ENCODE peak calls at places on chromosomes 13 and 19, in four cellular contexts. A, G, K and U are unnamed samples. For H3K4me1, the result is how much of the 10 kb centered on the place peaks cover.

GRCh38 chr13:95073826-95074345 is 227.4 kb downstream of the ABCC4 start:
- DNase-seq in A (no peak), G (no peak), K (no peak), U (no peak)

GRCh38 chr13:37295046-37295445 is 189.6 kb upstream of the CSNK1A1L start:
- DNase-seq in A (no peak), G (no peak), K (no peak), U (no peak)

GRCh38 chr13:31543190-31543589 is 196.1 kb upstream of the RXFP2 start:
- DNase-seq in A (no peak), G (no peak), K (no peak), U (no peak)

GRCh38 chr19:38543807-38544568 is 73.8 kb downstream of the MAP4K1 start:
- DNase-seq in A (no peak), G (peak), K (peak), U (peak)

GRCh38 chr13:19794552-19795143 is 11.9 kb upstream of the PSPC1 start:
- DNase-seq in A (no peak), G (no peak), K (peak), U (no peak)

GRCh38 chr13:45194081-45194939 is 6.5 kb downstream of the KCTD4 start:
- DNase-seq in A (peak), G (peak), K (peak), U (peak)

GRCh38 chr13:26280295-26280694 is 26.4 kb downstream of the CDK8 start:
- DNase-seq in A (no peak), G (peak), K (no peak), U (no peak)

GRCh38 chr13:69644447-69644846 is 463.2 kb upstream of the ATXN8OS start:
- DNase-seq in A (no peak), G (no peak), K (no peak), U (no peak)

GRCh38 chr19:45179063-45179847 is 671 bp downstream of the BLOC1S3 start:
- DNase-seq in A (peak), G (peak), K (peak), U (peak)

GRCh38 chr19:31232220-31232619 is 117.0 kb downstream of the TSHZ3 start:
- DNase-seq in A (peak), G (peak), K (no peak), U (no peak)

GRCh38 chr19:28314771-28315170 is 898.2 kb downstream of the UQCRFS1 start:
- DNase-seq in A (no peak), G (no peak), K (no peak), U (no peak)

GRCh38 chr13:22235285-22235949 is 564.5 kb downstream of the FGF9 start:
- DNase-seq in A (peak), G (peak), K (peak), U (no peak)

GRCh38 chr19:48963371-48964204 is 1.5 kb upstream of the FTL start:
- DNase-seq in A (peak), G (peak), K (peak), U (peak)

GRCh38 chr13:44715287-44716224 is 139.4 kb upstream of the TSC22D1 start:
- DNase-seq in A (no peak), G (no peak), K (no peak), U (no peak)

GRCh38 chr19:51688665-51689571 is 4.2 kb upstream of the SPACA6 start:
- DNase-seq in A (peak), G (peak), K (peak), U (peak)

GRCh38 chr13:44819245-44819644 is 170.0 kb downstream of the NUFIP1 start:
- DNase-seq in A (no peak), G (peak), K (peak), U (no peak)

GRCh38 chr19:9008667-9009066 is 1.5 kb downstream of the MUC16 start:
- DNase-seq in A (peak), G (no peak), K (no peak), U (no peak)

GRCh38 chr13:59111711-59112110 is 1052.0 kb downstream of the DIAPH3 start:
- DNase-seq in A (no peak), G (peak), K (no peak), U (peak)

GRCh38 chr13:20057214-20057613 is 98.7 kb downstream of the ZMYM2 start:
- DNase-seq in A (no peak), G (no peak), K (no peak), U (no peak)

GRCh38 chr13:93559718-93560117 is 333.1 kb downstream of the GPC6 start:
- DNase-seq in A (no peak), G (peak), K (no peak), U (peak)

GRCh38 chr13:41306271-41307150 is 4.6 kb upstream of the NAA16 start:
- DNase-seq in A (no peak), G (peak), K (no peak), U (peak)

GRCh38 chr13:29713841-29714240 is 118.4 kb upstream of the SLC7A1 start:
- DNase-seq in A (no peak), G (peak), K (no peak), U (peak)

DNA sequence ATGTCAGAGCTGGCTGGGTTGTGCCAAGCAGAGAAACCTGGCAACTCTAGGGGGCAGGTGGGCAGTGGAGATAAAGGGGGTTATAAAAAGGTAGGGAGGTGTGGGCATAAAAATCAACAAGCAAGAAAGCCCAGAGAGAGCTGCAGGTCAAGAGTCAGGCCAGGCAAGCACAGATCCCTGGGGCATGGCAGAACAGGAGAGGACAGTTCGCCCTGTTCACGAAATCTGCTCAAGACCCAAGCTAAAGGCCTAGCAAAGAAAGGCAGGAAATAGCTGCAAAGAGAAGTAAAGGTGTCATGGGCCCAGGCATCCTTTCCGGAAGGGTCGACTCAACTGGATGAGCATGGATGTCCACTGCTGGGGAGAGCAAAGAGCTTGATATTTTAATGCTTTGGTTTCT is 3.4 kb downstream of the MBNL2 start:
- DNase-seq in A (no peak), G (no peak), K (no peak), U (no peak)
- H3K4me1 ChIP-seq in A (under half), G (under half), K (under half), U (under half)

GRCh38 chr19:19490247-19490968 is 24.9 kb downstream of the TSSK6 start:
- DNase-seq in A (peak), G (peak), K (peak), U (peak)
- H3K4me1 ChIP-seq in A (under half), G (under half), K (under half), U (under half)

DNA sequence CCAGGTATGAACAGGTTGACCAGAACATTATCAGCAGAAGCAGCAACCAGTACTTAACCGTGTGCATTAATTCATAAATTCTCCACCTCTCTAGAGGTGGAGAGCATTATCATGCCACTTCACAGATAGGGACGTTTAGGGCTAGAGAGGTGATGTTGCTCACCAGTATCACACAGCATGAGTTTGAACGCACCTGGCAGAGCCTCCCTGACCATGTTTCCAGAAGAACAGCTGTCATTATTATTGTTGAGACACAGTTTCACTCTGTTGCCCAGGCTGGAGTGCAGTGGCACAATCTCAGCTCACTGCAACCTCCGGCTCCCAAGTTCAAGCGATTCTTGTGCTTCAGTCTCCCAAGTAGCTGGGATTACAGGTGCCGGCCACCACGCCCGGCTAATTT is 6.8 kb downstream of the KANK2 start:
- DNase-seq in A (no peak), G (no peak), K (no peak), U (no peak)
- H3K4me1 ChIP-seq in A (under half), G (under half), K (under half), U (under half)

GRCh38 chr19:46201413-46202310 is 27.9 kb upstream of the IGFL1 start:
- DNase-seq in A (no peak), G (no peak), K (no peak), U (no peak)
- H3K4me1 ChIP-seq in A (under half), G (under half), K (under half), U (under half)

DNA sequence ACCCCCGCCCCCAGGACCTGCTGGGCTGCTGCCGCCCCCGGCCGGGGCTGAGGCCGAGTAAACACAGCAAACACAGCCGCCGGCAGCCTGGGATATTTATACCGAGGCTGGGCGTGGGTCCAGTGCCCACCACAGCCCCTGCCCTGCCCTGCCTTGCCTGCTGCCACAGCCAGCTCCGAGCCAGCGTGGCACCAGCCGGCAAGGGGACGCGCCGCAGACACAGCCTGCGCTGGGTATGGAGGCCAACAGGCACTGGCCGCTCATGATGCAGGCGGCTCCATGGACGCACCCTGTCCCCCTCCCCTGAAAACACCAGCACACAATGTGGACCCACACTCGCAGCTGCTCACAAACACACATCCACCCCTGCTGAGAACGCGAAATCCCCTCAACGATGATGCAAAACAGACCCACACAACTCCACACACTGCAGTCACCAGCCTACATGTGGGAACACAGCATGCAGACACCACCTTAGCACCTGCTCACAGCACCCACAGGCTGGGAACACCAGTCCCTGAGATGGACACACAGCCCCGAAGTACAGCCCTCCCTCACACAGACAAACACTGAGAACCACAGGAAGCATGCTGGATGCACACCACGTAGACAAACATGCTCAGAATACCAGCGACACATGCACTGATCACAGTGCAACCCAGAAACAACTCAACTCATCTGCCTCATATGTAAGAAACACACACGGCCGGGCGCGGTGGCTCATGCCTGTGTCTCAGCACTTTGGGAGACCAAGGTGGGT is 16.2 kb downstream of the CCDC97 start:
- DNase-seq in A (no peak), G (peak), K (peak), U (no peak)
- H3K4me1 ChIP-seq in A (under half), G (half or more), K (half or more), U (under half)

DNA sequence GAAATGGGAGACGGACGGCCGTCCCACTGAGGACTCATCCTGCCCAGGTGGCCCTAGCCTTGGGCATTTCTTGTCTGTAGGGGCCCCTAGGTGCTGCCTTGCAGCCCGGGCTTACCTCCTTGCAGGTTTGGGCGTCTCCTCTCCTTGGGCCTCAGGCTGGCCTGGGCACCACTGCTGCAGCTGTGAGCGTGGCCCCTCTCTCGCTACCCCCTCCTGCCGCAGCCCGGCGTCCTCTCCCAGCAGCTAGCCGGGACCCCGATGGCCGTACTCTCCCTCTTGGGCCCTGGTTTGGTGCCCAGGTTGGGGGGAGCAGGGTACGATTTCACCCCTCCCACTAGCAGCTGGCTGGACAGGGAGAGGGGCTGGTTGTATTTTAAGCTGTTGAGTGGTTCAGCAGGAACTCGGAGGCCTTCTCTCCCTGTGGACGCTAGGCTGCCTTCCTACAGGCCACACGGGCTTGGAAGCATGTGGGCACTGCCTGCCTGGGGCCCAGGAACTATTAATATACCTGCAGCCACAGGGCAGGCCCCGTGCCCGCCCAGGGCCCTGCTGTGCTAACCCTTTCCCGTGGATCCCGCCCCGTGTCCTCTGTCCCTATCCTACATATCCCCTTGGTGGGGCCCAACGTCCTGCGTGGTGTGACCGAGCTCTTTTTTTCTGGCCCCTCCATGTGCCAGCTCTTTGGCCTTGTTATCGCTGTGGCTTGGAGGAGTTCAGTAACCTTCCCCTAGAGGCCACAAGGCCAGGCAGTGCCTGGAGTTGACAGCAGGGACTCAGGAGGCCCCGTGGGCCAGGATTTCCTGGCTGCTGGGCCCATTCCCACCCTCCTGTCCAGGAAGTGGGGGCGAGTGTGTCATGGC is 11.7 kb downstream of the NDUFB7 start:
- DNase-seq in A (no peak), G (no peak), K (no peak), U (no peak)
- H3K4me1 ChIP-seq in A (under half), G (under half), K (under half), U (under half)

GRCh38 chr13:104021806-104022397 is 955.7 kb upstream of the SLC10A2 start:
- DNase-seq in A (no peak), G (no peak), K (no peak), U (no peak)
- H3K4me1 ChIP-seq in A (under half), G (under half), K (under half), U (under half)

GRCh38 chr19:55117063-55117635 is 288 bp downstream of the PPP1R12C start:
- DNase-seq in A (no peak), G (no peak), K (no peak), U (no peak)
- H3K4me1 ChIP-seq in A (under half), G (under half), K (under half), U (under half)

DNA sequence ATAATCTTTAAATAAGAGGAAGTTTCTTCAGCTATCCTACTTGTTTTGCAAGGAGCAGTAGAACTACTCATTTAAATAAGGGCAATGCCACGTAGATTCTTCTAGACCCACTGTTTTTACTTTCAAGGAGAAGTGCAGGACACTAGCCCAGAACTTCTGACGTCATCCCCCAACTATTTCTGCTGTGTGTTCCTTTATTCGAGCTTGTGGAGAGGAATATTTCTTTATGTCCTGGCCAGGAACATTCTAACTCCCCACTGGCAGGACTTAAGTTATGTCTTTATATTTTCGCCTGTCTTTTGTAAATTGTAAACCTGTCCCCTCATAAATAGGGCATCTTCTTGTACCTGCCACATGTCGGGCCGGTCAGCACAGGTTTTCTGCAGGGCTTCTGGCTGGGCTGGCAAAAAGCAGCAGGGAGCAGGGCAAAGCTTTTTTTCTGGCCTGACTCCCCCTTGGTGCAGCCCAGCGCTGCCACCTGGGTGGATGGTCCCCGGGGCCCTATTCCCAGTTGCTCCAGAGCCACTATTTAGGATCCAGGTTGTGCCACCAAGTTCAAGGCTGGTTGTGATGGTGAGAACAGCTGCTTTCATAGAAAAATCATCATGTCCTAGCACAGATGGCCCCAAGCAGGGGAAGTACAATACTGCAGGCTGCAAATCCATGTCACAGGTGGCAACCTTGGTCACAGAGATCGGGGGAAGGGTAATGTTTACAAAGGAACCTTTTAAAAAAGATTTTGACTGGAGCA is 1.8 kb downstream of the MBNL2 start:
- DNase-seq in A (peak), G (peak), K (peak), U (peak)
- H3K4me1 ChIP-seq in A (under half), G (under half), K (under half), U (under half)